ENCODE peak calls at places on chromosomes 16 and 17, in six cellular contexts. One of them, this sample, is unnamed.

GRCh38 chr17:74780443-74781238 is 4.5 kb upstream of the NAT9 start:
- DNase-seq in K562: peak; percentile 52
- DNase-seq in HCT116: peak; percentile 61
- DNase-seq in H1: no peak
- DNase-seq in GM12878: no peak
- DNase-seq in HepG2: peak; percentile 88
- DNase-seq in this sample: peak; percentile 81

GRCh38 chr16:63702981-63703590 is 1418.8 kb downstream of the CDH11 start:
- DNase-seq in H1: peak; percentile 49
- DNase-seq in HCT116: no peak
- DNase-seq in HepG2: peak; percentile 21
- DNase-seq in K562: no peak
- DNase-seq in GM12878: no peak
- DNase-seq in this sample: no peak

GRCh38 chr17:34584805-34585416 is 5.5 kb downstream of the TMEM132E start:
- DNase-seq in HCT116: no peak
- DNase-seq in H1: no peak
- DNase-seq in K562: peak; percentile 14
- DNase-seq in HepG2: no peak
- DNase-seq in GM12878: no peak
- DNase-seq in this sample: peak; percentile 75

GRCh38 chr17:76538941-76539340 is 903 bp upstream of the PRCD start:
- DNase-seq in GM12878: no peak
- DNase-seq in HCT116: no peak
- DNase-seq in H1: no peak
- DNase-seq in HepG2: no peak
- DNase-seq in K562: no peak
- DNase-seq in this sample: no peak

GRCh38 chr17:75518201-75518600 is 1.9 kb downstream of the TSEN54 start:
- DNase-seq in H1: no peak
- DNase-seq in GM12878: peak; percentile 28
- DNase-seq in K562: no peak
- DNase-seq in HCT116: no peak
- DNase-seq in HepG2: no peak
- DNase-seq in this sample: no peak

GRCh38 chr16:57255686-57256415 is 10.8 kb downstream of the ARL2BP start:
- DNase-seq in H1: no peak
- DNase-seq in HepG2: no peak
- DNase-seq in K562: no peak
- DNase-seq in HCT116: no peak
- DNase-seq in GM12878: no peak
- DNase-seq in this sample: no peak

GRCh38 chr16:64933890-64934289 is 188.0 kb downstream of the CDH11 start:
- DNase-seq in HepG2: no peak
- DNase-seq in H1: no peak
- DNase-seq in K562: no peak
- DNase-seq in HCT116: no peak
- DNase-seq in GM12878: no peak
- DNase-seq in this sample: no peak

GRCh38 chr17:78013683-78014467 is 55.4 kb downstream of the TNRC6C start:
- DNase-seq in H1: peak; percentile 57
- DNase-seq in HepG2: peak; percentile 45
- DNase-seq in GM12878: peak; percentile 20
- DNase-seq in HCT116: peak; percentile 54
- DNase-seq in K562: peak; percentile 54
- DNase-seq in this sample: peak; percentile 71

GRCh38 chr17:77723071-77723908 is 235.2 kb upstream of the TNRC6C start:
- DNase-seq in HepG2: no peak
- DNase-seq in K562: no peak
- DNase-seq in GM12878: no peak
- DNase-seq in H1: peak; percentile 35
- DNase-seq in HCT116: no peak
- DNase-seq in this sample: no peak

GRCh38 chr16:53792161-53792951 is 88.4 kb downstream of the FTO start:
- DNase-seq in H1: no peak
- DNase-seq in HepG2: no peak
- DNase-seq in GM12878: no peak
- DNase-seq in K562: no peak
- DNase-seq in HCT116: no peak
- DNase-seq in this sample: no peak

GRCh38 chr17:35540589-35541404 is 3.3 kb upstream of the SLFN12L start:
- DNase-seq in GM12878: no peak
- DNase-seq in HepG2: no peak
- DNase-seq in K562: no peak
- DNase-seq in H1: no peak
- DNase-seq in HCT116: no peak
- DNase-seq in this sample: no peak

GRCh38 chr17:28854457-28855382 is at the start of gene ERAL1:
- DNase-seq in H1: peak; percentile 90
- DNase-seq in K562: peak; percentile 89
- DNase-seq in GM12878: peak; percentile 73
- DNase-seq in HepG2: peak; percentile 80
- DNase-seq in HCT116: peak; percentile 64
- DNase-seq in this sample: peak; percentile 88

GRCh38 chr17:77281904-77282367 is 141.2 kb downstream of the SEC14L1 start:
- DNase-seq in HepG2: no peak
- DNase-seq in GM12878: no peak
- DNase-seq in HCT116: no peak
- DNase-seq in H1: peak; percentile 64
- DNase-seq in K562: no peak
- DNase-seq in this sample: no peak

GRCh38 chr17:6186998-6187397 is 116.8 kb downstream of the WSCD1 start:
- DNase-seq in GM12878: no peak
- DNase-seq in H1: no peak
- DNase-seq in HepG2: no peak
- DNase-seq in HCT116: no peak
- DNase-seq in K562: no peak
- DNase-seq in this sample: no peak

GRCh38 chr16:53933407-53933806 is 229.5 kb downstream of the FTO start:
- DNase-seq in HCT116: no peak
- DNase-seq in H1: no peak
- DNase-seq in HepG2: no peak
- DNase-seq in K562: no peak
- DNase-seq in GM12878: no peak
- DNase-seq in this sample: no peak

GRCh38 chr17:1750628-1751027 is 8.0 kb downstream of the SERPINF2 start:
- DNase-seq in HCT116: no peak
- DNase-seq in GM12878: no peak
- DNase-seq in K562: no peak
- DNase-seq in HepG2: no peak
- DNase-seq in H1: no peak
- DNase-seq in this sample: no peak

GRCh38 chr16:48123104-48123788 is 32.5 kb downstream of the ABCC12 start:
- DNase-seq in HepG2: peak; percentile 32
- DNase-seq in HCT116: peak; percentile 85
- DNase-seq in GM12878: no peak
- DNase-seq in K562: peak; percentile 59
- DNase-seq in H1: no peak
- DNase-seq in this sample: no peak

GRCh38 chr17:73639322-73639721 is 4.9 kb downstream of the SDK2 start:
- DNase-seq in H1: no peak
- DNase-seq in K562: no peak
- DNase-seq in HCT116: no peak
- DNase-seq in HepG2: no peak
- DNase-seq in GM12878: no peak
- DNase-seq in this sample: peak; percentile 58

GRCh38 chr16:21608647-21609328 is 9.4 kb downstream of the METTL9 start:
- DNase-seq in K562: no peak
- DNase-seq in H1: no peak
- DNase-seq in HCT116: no peak
- DNase-seq in GM12878: no peak
- DNase-seq in HepG2: no peak
- DNase-seq in this sample: no peak

GRCh38 chr17:57823469-57824401 is 26.1 kb downstream of the MRPS23 start:
- DNase-seq in K562: no peak
- DNase-seq in H1: no peak
- DNase-seq in HCT116: no peak
- DNase-seq in HepG2: no peak
- DNase-seq in GM12878: no peak
- DNase-seq in this sample: no peak

GRCh38 chr16:85556456-85557082 is 56.6 kb upstream of the GSE1 start:
- DNase-seq in HepG2: no peak
- DNase-seq in GM12878: no peak
- DNase-seq in H1: peak; percentile 67
- DNase-seq in HCT116: no peak
- DNase-seq in K562: peak; percentile 69
- DNase-seq in this sample: peak; percentile 77

GRCh38 chr17:48463531-48463930 is 33.5 kb upstream of the SKAP1 start:
- DNase-seq in H1: no peak
- DNase-seq in GM12878: no peak
- DNase-seq in K562: no peak
- DNase-seq in HepG2: no peak
- DNase-seq in HCT116: no peak
- DNase-seq in this sample: no peak
- H3K27me3 ChIP-seq in H1: peaks cover 6% of the 10 kb centered on the region
- H3K27me3 ChIP-seq in GM12878: no peaks in the 10 kb centered on the region
- H3K27me3 ChIP-seq in K562: no peaks in the 10 kb centered on the region
- H3K27me3 ChIP-seq in HepG2: no peaks in the 10 kb centered on the region
- H3K27me3 ChIP-seq in HCT116: no peaks in the 10 kb centered on the region
- H3K27me3 ChIP-seq in this sample: peaks cover 82% of the 10 kb centered on the region

GRCh38 chr16:60091479-60091878 is 1357.4 kb upstream of the GOT2 start:
- DNase-seq in HepG2: no peak
- DNase-seq in K562: no peak
- DNase-seq in H1: no peak
- DNase-seq in HCT116: no peak
- DNase-seq in GM12878: no peak
- DNase-seq in this sample: no peak
- TF ChIP-seq JUND in HepG2: no peak
- TF ChIP-seq JUND in K562: no peak
- TF ChIP-seq JUND in H1: no peak
- TF ChIP-seq JUND in HCT116: no peak
- TF ChIP-seq JUND in GM12878: no peak
- TF ChIP-seq JUND in this sample: no peak

DNA sequence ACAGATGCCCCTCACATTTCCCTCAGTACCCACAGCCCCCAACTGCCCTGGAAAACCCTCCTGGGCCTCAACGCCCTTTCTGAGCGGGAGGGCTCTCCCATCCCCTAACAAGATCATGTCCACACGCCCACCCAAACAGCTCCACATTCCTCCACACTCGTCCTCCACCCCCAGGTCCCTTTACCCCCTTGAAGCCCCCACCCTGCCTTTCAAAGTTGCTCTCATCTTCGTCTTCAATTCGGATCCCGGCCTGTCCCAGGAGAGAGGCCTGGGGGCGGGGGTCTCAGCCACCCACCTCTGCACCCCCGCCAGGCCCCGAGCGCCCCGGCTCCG is 14.3 kb downstream of the HOXB4 start:
- DNase-seq in K562: no peak
- DNase-seq in HepG2: no peak
- DNase-seq in HCT116: no peak
- DNase-seq in GM12878: no peak
- DNase-seq in H1: no peak
- DNase-seq in this sample: no peak
- H3K27me3 ChIP-seq in K562: no peaks in the 10 kb centered on the region
- H3K27me3 ChIP-seq in HepG2: peaks cover 20% of the 10 kb centered on the region
- H3K27me3 ChIP-seq in HCT116: no peaks in the 10 kb centered on the region
- H3K27me3 ChIP-seq in GM12878: no peaks in the 10 kb centered on the region
- H3K27me3 ChIP-seq in H1: peaks cover 99% of the 10 kb centered on the region
- H3K27me3 ChIP-seq in this sample: peaks cover 97% of the 10 kb centered on the region

DNA sequence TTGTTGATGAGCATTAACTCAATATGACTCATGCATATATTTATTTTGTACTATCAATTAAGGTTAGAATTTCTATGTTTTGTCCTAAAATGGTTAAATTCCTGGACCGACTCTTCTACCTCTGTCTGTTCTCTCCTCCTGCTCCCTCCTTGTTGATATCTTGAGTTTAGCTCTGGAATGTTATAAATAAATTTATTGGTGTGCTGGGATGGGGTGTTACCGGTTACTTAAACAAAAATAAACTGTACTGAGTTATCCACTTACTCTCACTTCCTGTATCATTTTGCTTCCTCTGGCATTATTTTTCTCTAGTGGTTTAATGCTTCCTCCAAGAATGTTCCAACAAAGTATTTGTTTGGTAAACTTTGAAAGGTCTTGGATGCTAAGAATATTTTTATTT is 120.1 kb downstream of the ABCA8 start:
- DNase-seq in HepG2: no peak
- DNase-seq in GM12878: no peak
- DNase-seq in H1: no peak
- DNase-seq in HCT116: no peak
- DNase-seq in K562: no peak
- DNase-seq in this sample: no peak
- TF ChIP-seq JUND in HepG2: no peak
- TF ChIP-seq JUND in GM12878: no peak
- TF ChIP-seq JUND in H1: no peak
- TF ChIP-seq JUND in HCT116: no peak
- TF ChIP-seq JUND in K562: no peak
- TF ChIP-seq JUND in this sample: no peak

GRCh38 chr17:79742951-79743476 is 12.3 kb downstream of the ENPP7 start:
- DNase-seq in HepG2: peak; percentile 85
- DNase-seq in H1: no peak
- DNase-seq in K562: no peak
- DNase-seq in GM12878: no peak
- DNase-seq in HCT116: no peak
- DNase-seq in this sample: peak; percentile 36
- H3K27me3 ChIP-seq in HepG2: peaks cover 10% of the 10 kb centered on the region
- H3K27me3 ChIP-seq in H1: peaks cover 35% of the 10 kb centered on the region
- H3K27me3 ChIP-seq in K562: peaks cover 27% of the 10 kb centered on the region
- H3K27me3 ChIP-seq in GM12878: peaks cover 4% of the 10 kb centered on the region
- H3K27me3 ChIP-seq in HCT116: peaks cover 3% of the 10 kb centered on the region
- H3K27me3 ChIP-seq in this sample: peaks cover 47% of the 10 kb centered on the region

GRCh38 chr16:72983241-72983640 is 64.7 kb downstream of the ZFHX3 start:
- DNase-seq in HCT116: no peak
- DNase-seq in K562: no peak
- DNase-seq in H1: no peak
- DNase-seq in GM12878: no peak
- DNase-seq in HepG2: no peak
- DNase-seq in this sample: no peak
- TF ChIP-seq JUND in HCT116: no peak
- TF ChIP-seq JUND in K562: no peak
- TF ChIP-seq JUND in H1: no peak
- TF ChIP-seq JUND in GM12878: no peak
- TF ChIP-seq JUND in HepG2: no peak
- TF ChIP-seq JUND in this sample: no peak

GRCh38 chr17:49480833-49481615 is 14.1 kb upstream of the NGFR start:
- DNase-seq in K562: no peak
- DNase-seq in H1: no peak
- DNase-seq in GM12878: no peak
- DNase-seq in HCT116: no peak
- DNase-seq in HepG2: no peak
- DNase-seq in this sample: peak; percentile 70

GRCh38 chr17:49486012-49486641 is 9.0 kb upstream of the NGFR start:
- DNase-seq in GM12878: no peak
- DNase-seq in K562: no peak
- DNase-seq in HepG2: no peak
- DNase-seq in H1: peak; percentile 82
- DNase-seq in HCT116: no peak
- DNase-seq in this sample: no peak

GRCh38 chr17:49487202-49487601 is 7.9 kb upstream of the NGFR start:
- DNase-seq in GM12878: no peak
- DNase-seq in HCT116: no peak
- DNase-seq in K562: no peak
- DNase-seq in H1: no peak
- DNase-seq in HepG2: no peak
- DNase-seq in this sample: no peak

GRCh38 chr17:49482144-49482817 is 12.8 kb upstream of the NGFR start:
- DNase-seq in HepG2: no peak
- DNase-seq in H1: no peak
- DNase-seq in GM12878: no peak
- DNase-seq in K562: peak; percentile 41
- DNase-seq in HCT116: no peak
- DNase-seq in this sample: no peak

GRCh38 chr17:49483588-49484509 is 11.2 kb upstream of the NGFR start:
- DNase-seq in K562: no peak
- DNase-seq in HCT116: no peak
- DNase-seq in GM12878: no peak
- DNase-seq in H1: no peak
- DNase-seq in HepG2: no peak
- DNase-seq in this sample: no peak
- H3K27me3 ChIP-seq in K562: peaks cover 89% of the 10 kb centered on the region
- H3K27me3 ChIP-seq in HCT116: peaks cover 38% of the 10 kb centered on the region
- H3K27me3 ChIP-seq in GM12878: peaks cover 5% of the 10 kb centered on the region
- H3K27me3 ChIP-seq in H1: no peaks in the 10 kb centered on the region
- H3K27me3 ChIP-seq in HepG2: peaks cover 21% of the 10 kb centered on the region
- H3K27me3 ChIP-seq in this sample: peaks cover 76% of the 10 kb centered on the region